ENCODE peak calls at places on chromosomes 4 and X, in ten cellular contexts. K is IMR-90, G is ovary, R is Peyer's patch, F is suprapubic skin, H is A549, W is right lobe of liver, O is sigmoid colon, B is esophagus squamous epithelium, C is body of pancreas. E is an unnamed sample.

GRCh38 chr4:121769341-121769740 is 4.4 kb upstream of the SMIM43 start:
- DNase-seq in K (no peak), G (no peak), R (no peak), F (no peak), H (no peak), W (no peak), O (no peak), B (no peak), C (no peak), E (no peak)

GRCh38 chrX:10769696-10770619 is 149.6 kb upstream of the MID1 start:
- DNase-seq in K (peak), G (no peak), R (no peak), F (no peak), H (no peak), W (no peak), O (no peak), B (no peak), C (no peak), E (no peak)

GRCh38 chr4:16056681-16057400 is 27.0 kb downstream of the PROM1 start:
- DNase-seq in K (no peak), G (no peak), R (no peak), F (no peak), H (no peak), W (no peak), O (no peak), B (no peak), C (no peak), E (no peak)

GRCh38 chr4:168618577-168619265 is 121.9 kb downstream of the PALLD start:
- DNase-seq in K (peak), G (no peak), R (no peak), F (no peak), H (no peak), W (no peak), O (no peak), B (no peak), C (no peak), E (no peak)

GRCh38 chr4:110106946-110107325 is 91.5 kb downstream of the ELOVL6 start:
- DNase-seq in K (peak), G (no peak), R (no peak), F (no peak), H (peak), W (no peak), O (no peak), B (no peak), C (no peak), E (no peak)

GRCh38 chr4:74534936-74535335 is 90.0 kb downstream of the AREG start:
- DNase-seq in K (no peak), G (no peak), R (no peak), F (no peak), H (no peak), W (no peak), O (no peak), B (no peak), C (no peak), E (no peak)

GRCh38 chrX:42128587-42128986 is 205.2 kb upstream of the CASK start:
- DNase-seq in K (no peak), G (no peak), R (no peak), F (no peak), H (no peak), W (no peak), O (no peak), B (no peak), C (no peak), E (no peak)

GRCh38 chr4:146640459-146641061 is 1.9 kb downstream of the POU4F2 start:
- DNase-seq in K (no peak), G (no peak), R (no peak), F (no peak), H (no peak), W (no peak), O (no peak), B (no peak), C (no peak), E (no peak)

GRCh38 chr4:73608677-73609594 is 11.3 kb downstream of the RASSF6 start:
- DNase-seq in K (peak), G (no peak), R (no peak), F (no peak), H (no peak), W (no peak), O (no peak), B (no peak), C (no peak), E (no peak)

GRCh38 chr4:71857713-71858451 is 74.0 kb upstream of the GC start:
- DNase-seq in K (no peak), G (no peak), R (no peak), F (no peak), H (no peak), W (no peak), O (no peak), B (no peak), C (no peak), E (no peak)

GRCh38 chrX:136063340-136064079 is 78.3 kb downstream of the SLC9A6 start:
- DNase-seq in K (no peak), G (no peak), R (no peak), F (no peak), H (no peak), W (no peak), O (peak), B (no peak), C (no peak), E (no peak)

GRCh38 chr4:21979196-21979595 is 30.6 kb upstream of the KCNIP4 start:
- DNase-seq in K (no peak), G (no peak), R (no peak), F (no peak), H (no peak), W (no peak), O (no peak), B (no peak), C (no peak), E (no peak)

GRCh38 chr4:109953556-109953955 is 40.9 kb downstream of the EGF start:
- DNase-seq in K (no peak), G (no peak), R (no peak), F (no peak), H (no peak), W (no peak), O (no peak), B (no peak), C (peak), E (no peak)

GRCh38 chr4:87540176-87541058 is 11.2 kb upstream of the SPARCL1 start:
- DNase-seq in K (peak), G (no peak), R (no peak), F (no peak), H (no peak), W (no peak), O (peak), B (no peak), C (no peak), E (peak)

GRCh38 chr4:125666635-125667034 is 351.9 kb downstream of the FAT4 start:
- DNase-seq in K (no peak), G (no peak), R (no peak), F (no peak), H (no peak), W (no peak), O (no peak), B (no peak), C (no peak), E (no peak)

GRCh38 chr4:30718021-30718888 is 1.9 kb upstream of the PCDH7 start:
- DNase-seq in K (peak), G (peak), R (no peak), F (no peak), H (peak), W (peak), O (peak), B (no peak), C (no peak), E (peak)

DNA sequence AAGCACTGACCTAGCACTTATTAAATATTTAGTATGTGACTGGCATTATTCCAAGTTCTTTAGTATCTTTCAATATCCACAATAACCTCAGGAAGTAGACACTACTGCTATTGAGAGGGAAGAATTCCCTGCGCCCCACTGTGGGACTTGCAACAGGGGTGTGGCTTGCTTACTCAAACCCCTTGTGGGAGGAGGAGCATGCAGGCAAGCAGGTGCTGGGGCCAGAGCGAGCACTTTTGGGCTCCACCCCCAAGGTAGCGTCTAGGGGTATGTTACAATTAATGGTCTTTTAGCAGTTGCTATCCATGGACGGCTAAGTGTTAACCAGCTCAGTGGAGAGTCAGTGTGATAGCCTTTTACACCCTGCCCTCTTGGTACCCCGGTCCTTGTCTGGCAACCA is 50.7 kb downstream of the FAM13A start:
- DNase-seq in K (no peak), G (no peak), R (no peak), F (no peak), H (no peak), W (no peak), O (no peak), B (no peak), C (no peak), E (no peak)
- TF ChIP-seq POLR2A in K (no peak), G (no peak), R (no peak), F (no peak), H (no peak), W (no peak), O (no peak), B (no peak), C (no peak), E (no peak)

DNA sequence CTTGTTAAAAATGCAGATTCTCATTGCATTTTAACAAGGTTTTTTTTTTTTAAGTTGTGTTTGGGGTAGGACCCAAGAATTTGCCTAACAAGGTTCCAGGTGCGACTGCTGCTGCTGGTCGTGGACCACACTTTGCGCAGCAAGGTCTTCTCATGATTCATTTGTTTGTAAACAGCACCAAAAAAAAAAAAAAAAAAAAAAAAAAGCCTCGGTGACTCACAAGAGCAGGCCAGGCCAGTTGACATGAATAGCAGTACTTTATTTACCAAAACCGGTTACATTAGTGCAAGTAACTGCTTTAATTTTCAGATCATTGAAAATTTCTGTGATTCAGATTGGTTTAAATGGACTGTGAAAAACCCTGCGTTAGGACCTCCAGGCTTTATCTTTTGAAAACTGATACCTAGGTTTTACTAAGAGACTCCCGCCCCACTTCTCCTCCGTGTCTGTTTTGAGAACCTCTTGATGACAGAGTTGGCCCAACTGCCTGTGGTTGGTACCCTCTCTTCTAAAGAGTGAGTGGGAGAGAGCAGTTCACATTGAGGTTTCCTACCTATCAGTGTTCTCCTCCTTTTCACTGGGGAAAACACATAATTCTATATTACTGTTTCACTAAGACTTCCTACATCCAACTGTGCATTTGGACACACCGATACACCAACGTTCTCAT is 86.2 kb downstream of the PHEX start:
- DNase-seq in K (peak), G (no peak), R (no peak), F (no peak), H (peak), W (no peak), O (no peak), B (no peak), C (no peak), E (no peak)
- H3K27ac ChIP-seq in K (no peak), G (no peak), R (no peak), F (no peak), H (peak), W (no peak), O (no peak), B (no peak), C (no peak), E (no peak)

GRCh38 chrX:38805294-38806053 is 4.2 kb downstream of the MID1IP1 start:
- DNase-seq in K (peak), G (peak), R (peak), F (peak), H (peak), W (peak), O (peak), B (no peak), C (peak), E (peak)

GRCh38 chrX:38806054-38806389 is 4.8 kb downstream of the MID1IP1 start:
- DNase-seq in K (no peak), G (peak), R (peak), F (no peak), H (peak), W (peak), O (no peak), B (no peak), C (no peak), E (no peak)

GRCh38 chrX:38807873-38808272 is 6.6 kb downstream of the MID1IP1 start:
- DNase-seq in K (no peak), G (no peak), R (no peak), F (no peak), H (no peak), W (no peak), O (no peak), B (no peak), C (no peak), E (no peak)

GRCh38 chrX:38804481-38805293 is 3.4 kb downstream of the MID1IP1 start:
- DNase-seq in K (no peak), G (peak), R (peak), F (no peak), H (peak), W (peak), O (peak), B (no peak), C (peak), E (peak)

GRCh38 chrX:38806875-38807601 is 5.8 kb downstream of the MID1IP1 start:
- DNase-seq in K (no peak), G (no peak), R (no peak), F (no peak), H (no peak), W (no peak), O (no peak), B (no peak), C (peak), E (no peak)
- TF ChIP-seq POLR2A in K (no peak), G (no peak), R (no peak), F (no peak), H (no peak), W (no peak), O (no peak), B (no peak), C (no peak), E (no peak)

GRCh38 chr4:185836268-185837084 is 24.5 kb upstream of the SORBS2 start:
- DNase-seq in K (no peak), G (no peak), R (no peak), F (no peak), H (no peak), W (no peak), O (no peak), B (no peak), C (no peak), E (no peak)
- H3K27ac ChIP-seq in K (no peak), G (no peak), R (no peak), F (no peak), H (peak), W (peak), O (peak), B (no peak), C (peak), E (peak)

DNA sequence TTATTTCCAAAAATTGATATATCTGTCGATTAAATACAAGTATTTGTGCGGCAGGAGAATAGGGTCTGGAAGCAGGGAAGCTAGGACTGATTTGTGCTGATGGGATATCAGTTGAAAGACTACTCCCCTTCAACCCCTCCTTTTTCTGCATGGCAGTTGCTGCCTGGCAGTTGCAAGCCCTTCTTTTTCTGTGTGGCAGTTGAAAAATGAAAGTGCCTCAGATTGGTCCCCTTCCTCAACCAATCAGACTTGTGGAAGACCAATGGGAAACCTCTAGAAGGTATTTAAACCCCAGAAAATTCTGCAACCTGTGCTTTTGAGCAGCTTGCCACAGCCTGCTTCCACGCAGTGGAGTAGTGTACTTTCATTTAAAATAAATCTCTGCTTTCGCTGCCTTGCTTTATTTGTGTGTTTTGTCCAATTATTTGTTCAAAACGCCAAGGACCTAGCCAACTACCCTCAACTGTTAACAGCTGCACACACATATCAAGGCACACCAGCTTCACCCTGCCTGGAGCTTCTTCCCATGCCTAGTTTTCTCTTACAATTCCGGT is 1.5 kb upstream of the TMA16 start:
- DNase-seq in K (no peak), G (no peak), R (no peak), F (no peak), H (no peak), W (no peak), O (no peak), B (no peak), C (no peak), E (no peak)
- TF ChIP-seq POLR2A in K (no peak), G (no peak), R (no peak), F (no peak), H (no peak), W (no peak), O (no peak), B (no peak), C (no peak), E (no peak)

GRCh38 chrX:46647251-46647650 is 73.7 kb downstream of the CHST7 start:
- DNase-seq in K (no peak), G (no peak), R (no peak), F (no peak), H (no peak), W (no peak), O (no peak), B (no peak), C (no peak), E (no peak)
- H3K27ac ChIP-seq in K (no peak), G (no peak), R (no peak), F (no peak), H (no peak), W (no peak), O (no peak), B (no peak), C (no peak), E (no peak)

E was measured in transverse colon.